ENCODE peak calls at places on chromosome 1, in eight cellular contexts. C is pancreas, H is aorta, Y is heart right ventricle, N is H4, K is T-helper 22 cell, A is HuH-7, U is cardiac fibroblast. S is an unnamed sample.

GRCh38 chr1:34781844-34782391 is 904 bp downstream of the GJB3 start:
- DNase-seq in C (no peak), H (peak), Y (no peak), N (no peak), K (no peak), A (no peak), U (no peak), S (peak)

GRCh38 chr1:231075497-231075896 is 35.4 kb upstream of the FAM89A start:
- DNase-seq in C (peak), H (no peak), Y (no peak), N (no peak), K (no peak), A (no peak), U (no peak), S (no peak)

GRCh38 chr1:91736999-91737615 is 148.8 kb downstream of the TGFBR3 start:
- DNase-seq in C (no peak), H (no peak), Y (no peak), N (peak), K (no peak), A (peak), U (peak), S (peak)

GRCh38 chr1:35925741-35926140 is 5.2 kb upstream of the AGO3 start:
- DNase-seq in C (peak), H (no peak), Y (peak), N (no peak), K (no peak), A (no peak), U (peak), S (no peak)

GRCh38 chr1:7579831-7580804 is 191.0 kb upstream of the VAMP3 start:
- DNase-seq in C (no peak), H (peak), Y (no peak), N (no peak), K (no peak), A (no peak), U (no peak), S (no peak)

GRCh38 chr1:101820080-101820479 is 176.6 kb downstream of the OLFM3 start:
- DNase-seq in C (no peak), H (no peak), Y (no peak), N (peak), K (no peak), A (peak), U (peak), S (peak)

GRCh38 chr1:117368116-117369108 is 1.2 kb downstream of the MAN1A2 start:
- DNase-seq in C (peak), H (no peak), Y (no peak), N (peak), K (no peak), A (no peak), U (peak), S (peak)

GRCh38 chr1:216064643-216065042 is 358.6 kb downstream of the USH2A start:
- DNase-seq in C (no peak), H (no peak), Y (no peak), N (no peak), K (no peak), A (no peak), U (no peak), S (no peak)

GRCh38 chr1:175376194-175376593 is 183.6 kb upstream of the KIAA0040 start:
- DNase-seq in C (no peak), H (no peak), Y (no peak), N (peak), K (no peak), A (peak), U (peak), S (peak)

GRCh38 chr1:96234299-96234698 is 487.3 kb upstream of the PTBP2 start:
- DNase-seq in C (peak), H (peak), Y (peak), N (peak), K (no peak), A (peak), U (peak), S (peak)

S was measured in SW480.